ENCODE peak calls at places on chromosomes 11 and 22, in six cellular contexts. A is body of pancreas; C is testis; B is heart left ventricle; E is sigmoid colon; L is CD8-positive, alpha-beta T cell. M is an unnamed sample. For H3K36me3, the result is how much of the 10 kb centered on the place peaks cover.

GRCh38 chr11:92024788-92025187 is 199.8 kb upstream of the FAT3 start:
- DNase-seq in A (no peak), C (no peak), B (no peak), E (no peak), L (no peak), M (no peak)

GRCh38 chr11:101718406-101718805 is 134.6 kb upstream of the TRPC6 start:
- DNase-seq in A (no peak), C (no peak), B (no peak), E (no peak), L (no peak), M (no peak)

GRCh38 chr22:44091021-44091721 is 67.1 kb downstream of the PARVB start:
- DNase-seq in A (no peak), C (no peak), B (no peak), E (peak), L (no peak), M (peak)

GRCh38 chr11:69259072-69259471 is 34.9 kb upstream of the MYEOV start:
- DNase-seq in A (no peak), C (no peak), B (no peak), E (peak), L (no peak), M (no peak)

GRCh38 chr11:46930089-46930488 is 6.5 kb upstream of the CSTPP1 start:
- DNase-seq in A (peak), C (no peak), B (no peak), E (no peak), L (no peak), M (no peak)

GRCh38 chr11:123300874-123301695 is 106.0 kb upstream of the CLMP start:
- DNase-seq in A (no peak), C (no peak), B (no peak), E (no peak), L (no peak), M (no peak)

GRCh38 chr22:31537019-31537535 is 40.7 kb downstream of the SFI1 start:
- DNase-seq in A (no peak), C (no peak), B (no peak), E (peak), L (no peak), M (no peak)

GRCh38 chr11:34243620-34244493 is 114.0 kb downstream of the ABTB2 start:
- DNase-seq in A (peak), C (no peak), B (no peak), E (no peak), L (no peak), M (no peak)

GRCh38 chr22:30214703-30215405 is 31.7 kb downstream of the LIF start:
- DNase-seq in A (no peak), C (no peak), B (no peak), E (no peak), L (no peak), M (no peak)

GRCh38 chr11:125300791-125301218 is 136.3 kb downstream of the PKNOX2 start:
- DNase-seq in A (no peak), C (peak), B (no peak), E (no peak), L (no peak), M (no peak)

GRCh38 chr22:30871391-30872281 is 96.9 kb downstream of the MORC2 start:
- DNase-seq in A (no peak), C (no peak), B (no peak), E (peak), L (no peak), M (peak)

GRCh38 chr11:110472858-110473257 is 43.1 kb downstream of the FDX1 start:
- DNase-seq in A (no peak), C (no peak), B (no peak), E (no peak), L (no peak), M (no peak)

GRCh38 chr22:32587449-32587848 is 112.8 kb downstream of the FBXO7 start:
- DNase-seq in A (peak), C (peak), B (no peak), E (peak), L (no peak), M (no peak)

GRCh38 chr11:72394456-72394855 is 39.9 kb downstream of the CLPB start:
- DNase-seq in A (no peak), C (no peak), B (no peak), E (no peak), L (no peak), M (no peak)

GRCh38 chr11:40397141-40397540 is 1062.3 kb downstream of the LRRC4C start:
- DNase-seq in A (no peak), C (no peak), B (no peak), E (no peak), L (no peak), M (no peak)

GRCh38 chr11:58629857-58630256 is 7.4 kb downstream of the CNTF start:
- DNase-seq in A (peak), C (peak), B (no peak), E (no peak), L (no peak), M (peak)

GRCh38 chr22:21741059-21741458 is 5.5 kb upstream of the YPEL1 start:
- DNase-seq in A (no peak), C (no peak), B (no peak), E (no peak), L (no peak), M (no peak)

GRCh38 chr22:18048041-18048440 is 23.7 kb upstream of the MICAL3 start:
- DNase-seq in A (no peak), C (no peak), B (no peak), E (no peak), L (no peak), M (no peak)

GRCh38 chr11:46895821-46896220 is 22.5 kb downstream of the LRP4 start:
- DNase-seq in A (peak), C (peak), B (peak), E (peak), L (no peak), M (no peak)

GRCh38 chr11:7892059-7892699 is 38.9 kb downstream of the OR10A6 start:
- DNase-seq in A (no peak), C (no peak), B (no peak), E (no peak), L (no peak), M (no peak)

GRCh38 chr11:124644426-124645280 is 22.0 kb downstream of the TBRG1 start:
- DNase-seq in A (peak), C (peak), B (peak), E (peak), L (no peak), M (peak)

GRCh38 chr11:125348704-125349635 is 147.1 kb downstream of the FEZ1 start:
- DNase-seq in A (peak), C (peak), B (peak), E (peak), L (peak), M (peak)

GRCh38 chr11:10550503-10550902 is 9.5 kb upstream of the RNF141 start:
- DNase-seq in A (no peak), C (no peak), B (no peak), E (no peak), L (no peak), M (no peak)
- H3K4me3 ChIP-seq in A (no peak), C (no peak), B (no peak), E (no peak), L (no peak), M (no peak)

GRCh38 chr22:25396615-25397200 is 167.8 kb upstream of the GRK3 start:
- DNase-seq in A (no peak), C (no peak), B (no peak), E (no peak), L (no peak), M (no peak)
- TF ChIP-seq CTCF in A (no peak), C (no peak), B (no peak), E (no peak), L (no peak), M (no peak)

DNA sequence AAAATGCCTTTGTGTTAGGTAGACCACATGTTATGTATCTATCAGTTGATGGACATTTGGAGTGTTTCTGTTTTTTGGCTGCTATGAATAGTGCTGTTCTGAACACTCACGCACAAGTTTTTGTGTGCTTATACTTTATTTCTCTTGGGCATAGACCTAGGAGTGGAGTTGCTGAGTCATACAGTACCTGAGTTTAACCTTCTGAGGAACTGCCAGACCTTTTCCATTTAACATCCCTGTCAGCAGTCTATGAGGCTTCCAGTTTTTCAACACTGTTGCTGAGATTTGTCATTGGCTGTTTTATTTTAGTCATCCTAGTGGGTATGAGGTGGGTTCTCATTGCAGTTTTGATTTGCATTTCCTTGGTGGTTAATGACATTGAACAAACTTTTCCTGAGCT is 4.4 kb downstream of the CTTN start:
- DNase-seq in A (no peak), C (no peak), B (no peak), E (no peak), L (no peak), M (no peak)
- H3K36me3 ChIP-seq in A (under half), C (under half), B (under half), E (under half), L (under half), M (under half)

DNA sequence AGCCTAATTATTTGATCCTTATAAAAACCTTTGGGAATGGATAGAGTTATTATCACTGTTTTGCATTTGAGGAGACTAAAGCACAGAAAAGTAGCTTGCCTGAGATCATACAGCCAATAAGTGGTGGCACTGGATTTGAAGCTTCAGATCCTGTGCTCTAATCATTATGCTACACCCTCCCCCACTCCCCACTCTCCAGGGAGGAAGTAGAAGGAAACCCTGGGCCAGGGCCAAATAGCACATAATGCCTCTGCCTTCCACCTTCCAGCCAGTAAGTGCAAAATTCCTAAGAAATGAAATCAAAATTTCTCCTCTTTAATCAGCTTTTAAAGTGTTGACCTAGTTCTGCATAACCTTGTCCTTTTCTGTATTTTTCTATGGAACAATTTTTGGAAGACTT is 61.6 kb downstream of the SIK2 start:
- DNase-seq in A (peak), C (peak), B (peak), E (no peak), L (no peak), M (peak)
- H3K4me3 ChIP-seq in A (no peak), C (no peak), B (no peak), E (no peak), L (no peak), M (no peak)

GRCh38 chr11:44351898-44352498 is 42.1 kb upstream of the ALX4 start:
- DNase-seq in A (no peak), C (no peak), B (no peak), E (no peak), L (no peak), M (no peak)
- TF ChIP-seq CTCF in A (no peak), C (no peak), B (peak), E (no peak), L (no peak), M (peak)

GRCh38 chr11:27355575-27356104 is 7.4 kb downstream of the CCDC34 start:
- DNase-seq in A (no peak), C (no peak), B (no peak), E (no peak), L (no peak), M (no peak)
- H3K36me3 ChIP-seq in A (under half), C (under half), B (under half), E (under half), L (under half), M (under half)

GRCh38 chr11:74672332-74672955 is 58.8 kb downstream of the CHRDL2 start:
- DNase-seq in A (no peak), C (no peak), B (no peak), E (no peak), L (no peak), M (no peak)

GRCh38 chr11:74672956-74673895 is 58.0 kb downstream of the CHRDL2 start:
- DNase-seq in A (peak), C (peak), B (peak), E (peak), L (no peak), M (peak)

GRCh38 chr11:74669311-74670160 is 61.7 kb downstream of the CHRDL2 start:
- DNase-seq in A (no peak), C (no peak), B (no peak), E (no peak), L (no peak), M (no peak)

GRCh38 chr11:74670171-74670570 is 61.1 kb downstream of the CHRDL2 start:
- DNase-seq in A (no peak), C (no peak), B (no peak), E (no peak), L (no peak), M (no peak)

GRCh38 chr11:74671520-74672196 is 59.6 kb downstream of the CHRDL2 start:
- DNase-seq in A (no peak), C (no peak), B (no peak), E (no peak), L (no peak), M (no peak)
- H3K4me3 ChIP-seq in A (no peak), C (no peak), B (no peak), E (no peak), L (no peak), M (no peak)

DNA sequence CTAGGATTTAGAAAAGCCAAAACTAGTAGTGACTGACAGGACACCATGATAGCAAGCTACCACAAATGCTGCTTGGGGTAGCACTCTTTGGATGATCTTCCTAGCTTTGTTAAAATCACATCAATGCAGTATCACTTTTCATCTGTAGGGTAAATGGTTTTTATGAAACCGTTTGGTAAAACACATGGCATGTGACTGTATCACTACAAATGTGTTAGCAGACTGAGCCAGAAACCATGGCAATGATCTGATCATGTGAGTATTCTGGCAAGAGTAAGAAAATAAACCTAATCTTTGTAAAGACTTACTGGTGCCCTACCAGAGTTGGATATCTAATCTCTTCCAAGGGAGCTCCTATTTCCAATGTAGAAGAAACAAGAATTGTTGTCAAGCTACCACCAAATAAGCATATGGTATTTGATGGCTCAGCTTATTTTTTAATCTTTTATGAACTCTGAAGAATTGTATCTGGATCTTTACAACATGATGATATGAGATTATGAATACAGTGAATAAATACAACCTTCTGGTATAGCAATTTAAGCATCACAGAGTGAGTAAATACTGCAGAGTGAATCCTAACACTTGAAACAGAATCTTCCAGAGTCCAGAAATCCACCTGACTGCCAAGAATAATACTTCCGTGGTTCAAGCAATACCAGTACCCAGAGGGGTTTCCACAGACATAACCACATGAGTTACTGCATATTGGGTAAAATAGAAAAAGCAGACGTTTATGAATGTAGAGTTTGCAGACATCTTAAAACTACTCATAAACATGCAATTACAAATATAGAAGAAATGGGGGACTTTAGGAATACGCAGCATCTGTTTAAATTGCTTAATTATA is 238.9 kb downstream of the TTC28 start:
- DNase-seq in A (no peak), C (no peak), B (no peak), E (no peak), L (no peak), M (no peak)
- TF ChIP-seq CTCF in A (no peak), C (no peak), B (no peak), E (no peak), L (no peak), M (no peak)

M was measured in BE2C.